ENCODE peak calls at places on chromosomes 16 and 17, in ten cellular contexts. E, P, S, Y, F, D, T, J, U and H are unnamed samples.

GRCh38 chr16:69100046-69100765 is 5.2 kb upstream of the HAS3 start:
- DNase-seq in E (no peak), P (no peak), S (no peak), Y (no peak), F (no peak), D (no peak), T (no peak), J (no peak), U (no peak), H (no peak)

GRCh38 chr17:40909755-40910154 is 24.7 kb upstream of the KRT20 start:
- DNase-seq in E (no peak), P (peak), S (no peak), Y (no peak), F (no peak), D (no peak), T (peak), J (no peak), U (peak), H (peak)

GRCh38 chr17:50062323-50063243 is 6.7 kb downstream of the ITGA3 start:
- DNase-seq in E (peak), P (peak), S (peak), Y (peak), F (peak), D (no peak), T (peak), J (no peak), U (peak), H (no peak)

GRCh38 chr17:59365383-59365981 is 34.0 kb downstream of the YPEL2 start:
- DNase-seq in E (no peak), P (no peak), S (no peak), Y (no peak), F (no peak), D (no peak), T (no peak), J (no peak), U (no peak), H (no peak)

GRCh38 chr17:28285965-28286364 is 33.0 kb upstream of the TMEM97 start:
- DNase-seq in E (no peak), P (no peak), S (no peak), Y (no peak), F (no peak), D (no peak), T (no peak), J (no peak), U (no peak), H (no peak)

GRCh38 chr17:2401426-2402221 is 764 bp upstream of the MNT start:
- DNase-seq in E (peak), P (peak), S (peak), Y (peak), F (peak), D (peak), T (peak), J (peak), U (peak), H (peak)

GRCh38 chr17:11612956-11613355 is 14.7 kb downstream of the DNAH9 start:
- DNase-seq in E (no peak), P (no peak), S (no peak), Y (no peak), F (no peak), D (no peak), T (no peak), J (no peak), U (no peak), H (no peak)

GRCh38 chr16:67177743-67178699 is 5.7 kb downstream of the MATCAP1 start:
- DNase-seq in E (peak), P (no peak), S (peak), Y (peak), F (peak), D (peak), T (peak), J (peak), U (peak), H (no peak)

GRCh38 chr16:67726106-67727034 is 7.3 kb upstream of the GFOD2 start:
- DNase-seq in E (no peak), P (no peak), S (peak), Y (no peak), F (no peak), D (no peak), T (no peak), J (no peak), U (no peak), H (no peak)

GRCh38 chr16:27703545-27703944 is 153.6 kb downstream of the KATNIP start:
- DNase-seq in E (no peak), P (peak), S (peak), Y (no peak), F (no peak), D (no peak), T (no peak), J (no peak), U (peak), H (no peak)

GRCh38 chr16:85704900-85705846 is 16.4 kb upstream of the GINS2 start:
- DNase-seq in E (no peak), P (no peak), S (no peak), Y (no peak), F (no peak), D (no peak), T (no peak), J (no peak), U (no peak), H (no peak)

GRCh38 chr17:50107790-50108414 is 12.8 kb downstream of the PDK2 start:
- DNase-seq in E (no peak), P (no peak), S (no peak), Y (no peak), F (no peak), D (no peak), T (peak), J (no peak), U (peak), H (no peak)

GRCh38 chr17:48596735-48597491 is 3.3 kb upstream of the HOXB5 start:
- DNase-seq in E (no peak), P (no peak), S (peak), Y (no peak), F (no peak), D (peak), T (no peak), J (no peak), U (no peak), H (no peak)

GRCh38 chr17:33200116-33200515 is 93.0 kb downstream of the ASIC2 start:
- DNase-seq in E (peak), P (no peak), S (no peak), Y (no peak), F (no peak), D (no peak), T (peak), J (no peak), U (peak), H (no peak)

GRCh38 chr17:38418693-38419507 is 9.4 kb upstream of the ARHGAP23 start:
- DNase-seq in E (no peak), P (no peak), S (no peak), Y (no peak), F (no peak), D (peak), T (no peak), J (no peak), U (no peak), H (no peak)

GRCh38 chr17:15917021-15917438 is 27.9 kb upstream of the ADORA2B start:
- DNase-seq in E (no peak), P (no peak), S (no peak), Y (no peak), F (no peak), D (no peak), T (no peak), J (no peak), U (no peak), H (no peak)
- H3K27ac ChIP-seq in E (no peak), P (no peak), S (no peak), Y (no peak), F (no peak), D (no peak), T (no peak), J (no peak), U (no peak), H (no peak)

GRCh38 chr17:82663381-82664275 is 15.4 kb upstream of the WDR45B start:
- DNase-seq in E (no peak), P (no peak), S (peak), Y (no peak), F (peak), D (no peak), T (no peak), J (no peak), U (no peak), H (no peak)
- TF ChIP-seq CTCF in E (no peak), P (no peak), S (no peak), Y (no peak), F (no peak), D (no peak), T (no peak), J (no peak), U (no peak), H (no peak)

GRCh38 chr16:2042666-2043295 is 4.9 kb downstream of the NTHL1 start:
- DNase-seq in E (no peak), P (no peak), S (no peak), Y (no peak), F (no peak), D (no peak), T (no peak), J (no peak), U (no peak), H (no peak)

GRCh38 chr16:2040450-2041105 is 7.1 kb downstream of the NTHL1 start:
- DNase-seq in E (no peak), P (no peak), S (peak), Y (peak), F (no peak), D (no peak), T (no peak), J (no peak), U (no peak), H (no peak)

GRCh38 chr16:2043980-2044451 is 3.6 kb downstream of the NTHL1 start:
- DNase-seq in E (peak), P (no peak), S (peak), Y (no peak), F (peak), D (no peak), T (no peak), J (no peak), U (no peak), H (no peak)

GRCh38 chr16:2043296-2043979 is 4.2 kb downstream of the NTHL1 start:
- DNase-seq in E (peak), P (no peak), S (peak), Y (no peak), F (no peak), D (no peak), T (no peak), J (no peak), U (no peak), H (no peak)

DNA sequence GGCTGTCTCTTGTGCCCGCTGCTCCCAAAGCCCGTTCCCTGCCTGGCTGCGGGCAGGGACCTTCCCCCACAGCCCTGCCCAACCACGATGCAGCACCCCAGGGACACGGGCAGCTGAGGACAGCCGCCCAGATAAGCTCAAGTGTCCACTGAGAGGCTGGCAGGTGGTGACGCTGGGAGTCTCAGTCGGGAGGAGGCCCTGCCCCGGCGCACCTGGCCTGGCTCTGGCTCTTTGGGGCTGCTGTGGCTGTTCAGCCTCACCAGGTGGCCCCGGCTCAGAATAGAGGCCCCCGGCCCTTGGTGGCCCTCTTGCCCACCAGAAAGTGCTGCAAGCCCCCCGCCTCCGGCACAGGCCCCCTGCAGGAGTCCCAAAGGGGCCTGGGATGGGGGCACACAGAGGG is 5.5 kb downstream of the NTHL1 start:
- DNase-seq in E (no peak), P (no peak), S (peak), Y (no peak), F (peak), D (no peak), T (no peak), J (no peak), U (no peak), H (no peak)
- H3K27ac ChIP-seq in E (peak), P (no peak), S (no peak), Y (peak), F (peak), D (no peak), T (peak), J (no peak), U (no peak), H (no peak)

GRCh38 chr17:19322129-19322505 is 40.4 kb downstream of the B9D1 start:
- DNase-seq in E (no peak), P (no peak), S (no peak), Y (no peak), F (no peak), D (no peak), T (no peak), J (no peak), U (no peak), H (no peak)

GRCh38 chr17:19319771-19320505 is 42.6 kb downstream of the B9D1 start:
- DNase-seq in E (no peak), P (no peak), S (no peak), Y (peak), F (peak), D (no peak), T (no peak), J (no peak), U (no peak), H (no peak)

GRCh38 chr17:19320876-19321275 is 41.6 kb downstream of the B9D1 start:
- DNase-seq in E (no peak), P (no peak), S (no peak), Y (peak), F (no peak), D (no peak), T (no peak), J (no peak), U (no peak), H (no peak)

GRCh38 chr17:19322861-19323260 is 39.7 kb downstream of the B9D1 start:
- DNase-seq in E (no peak), P (no peak), S (no peak), Y (no peak), F (no peak), D (no peak), T (no peak), J (no peak), U (no peak), H (no peak)

DNA sequence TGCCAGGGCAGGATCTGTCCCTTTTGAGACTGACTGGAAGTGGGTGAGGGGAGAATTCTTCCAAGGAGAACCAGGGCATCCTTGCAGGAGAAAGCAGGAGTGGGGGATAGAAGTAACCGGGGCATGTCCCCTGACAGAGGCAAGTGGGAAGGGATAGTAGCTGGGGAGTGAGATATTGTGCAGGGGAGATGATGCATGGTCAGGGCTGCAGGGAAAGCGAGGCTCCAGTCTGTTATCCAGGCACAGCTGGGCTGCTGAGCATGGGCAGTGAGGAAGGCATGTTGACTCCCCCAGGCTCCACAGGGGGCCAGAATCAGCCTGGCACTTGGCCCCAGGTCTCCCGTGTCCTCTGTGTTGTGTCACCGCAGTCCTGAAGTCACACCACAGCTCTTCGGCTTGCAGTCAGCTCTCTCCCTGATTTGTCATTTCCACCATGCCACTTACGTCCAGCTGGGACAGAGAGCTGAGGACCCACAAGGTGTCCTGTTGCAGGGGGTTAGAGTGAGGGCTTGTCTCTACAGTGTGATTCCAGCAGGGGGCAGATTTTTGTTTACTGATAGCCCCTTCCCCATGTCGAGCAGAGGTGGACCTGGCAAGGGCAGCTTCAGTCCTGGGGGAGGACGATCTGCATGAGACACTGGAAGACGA is 40.9 kb downstream of the B9D1 start:
- DNase-seq in E (no peak), P (no peak), S (no peak), Y (peak), F (no peak), D (peak), T (no peak), J (no peak), U (no peak), H (no peak)
- TF ChIP-seq CTCF in E (no peak), P (peak), S (no peak), Y (no peak), F (no peak), D (peak), T (no peak), J (no peak), U (no peak), H (peak)

GRCh38 chr17:20202141-20202574 is 193.0 kb downstream of the SPECC1 start:
- DNase-seq in E (peak), P (no peak), S (no peak), Y (no peak), F (no peak), D (peak), T (no peak), J (no peak), U (no peak), H (no peak)
- H3K27ac ChIP-seq in E (peak), P (no peak), S (no peak), Y (no peak), F (no peak), D (peak), T (no peak), J (no peak), U (no peak), H (no peak)

GRCh38 chr16:46690281-46691178 is 1.1 kb downstream of the ORC6 start:
- DNase-seq in E (peak), P (peak), S (peak), Y (no peak), F (no peak), D (no peak), T (no peak), J (no peak), U (peak), H (no peak)
- TF ChIP-seq CTCF in E (no peak), P (no peak), S (no peak), Y (no peak), F (no peak), D (no peak), T (peak), J (no peak), U (no peak), H (no peak)

GRCh38 chr16:10309271-10309932 is 76.5 kb upstream of the ATF7IP2 start:
- DNase-seq in E (no peak), P (no peak), S (no peak), Y (no peak), F (no peak), D (no peak), T (no peak), J (no peak), U (no peak), H (no peak)
- H3K27ac ChIP-seq in E (no peak), P (no peak), S (no peak), Y (no peak), F (no peak), D (no peak), T (peak), J (no peak), U (no peak), H (no peak)

GRCh38 chr16:71504901-71505300 is 15.8 kb upstream of the ZNF19 start:
- DNase-seq in E (no peak), P (no peak), S (no peak), Y (no peak), F (no peak), D (no peak), T (peak), J (no peak), U (no peak), H (no peak)

GRCh38 chr16:71499775-71500364 is 10.7 kb upstream of the ZNF19 start:
- DNase-seq in E (peak), P (peak), S (no peak), Y (no peak), F (no peak), D (peak), T (peak), J (peak), U (peak), H (peak)

GRCh38 chr16:71498031-71498430 is 8.9 kb upstream of the ZNF19 start:
- DNase-seq in E (no peak), P (no peak), S (no peak), Y (no peak), F (no peak), D (no peak), T (no peak), J (no peak), U (no peak), H (no peak)

GRCh38 chr16:71501562-71501961 is 12.4 kb upstream of the ZNF19 start:
- DNase-seq in E (no peak), P (no peak), S (no peak), Y (no peak), F (no peak), D (no peak), T (no peak), J (no peak), U (no peak), H (no peak)

DNA sequence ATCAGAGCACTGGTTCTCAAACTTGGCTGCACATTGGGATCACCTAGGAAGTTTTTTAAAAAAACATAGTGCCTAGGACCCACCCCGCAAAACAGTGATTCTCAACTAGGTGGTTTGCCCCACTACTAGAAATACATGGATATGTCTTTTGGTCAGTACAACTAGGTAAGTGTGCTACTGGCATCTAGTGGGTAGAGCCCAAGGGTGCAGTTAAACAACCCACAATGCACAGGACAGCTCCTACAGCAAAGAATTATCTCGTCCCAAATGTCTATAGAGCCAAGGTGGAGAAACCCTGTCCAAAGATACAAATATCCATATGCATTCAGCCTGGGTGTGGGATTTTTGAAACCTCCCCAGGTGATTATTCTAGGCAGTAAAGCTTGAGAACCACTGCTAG is 11.8 kb upstream of the ZNF19 start:
- DNase-seq in E (no peak), P (no peak), S (no peak), Y (no peak), F (no peak), D (no peak), T (no peak), J (no peak), U (no peak), H (no peak)
- TF ChIP-seq CTCF in E (no peak), P (peak), S (no peak), Y (no peak), F (no peak), D (no peak), T (no peak), J (no peak), U (no peak), H (no peak)